ENCODE peak calls at places on chromosomes 13 and 19, in six cellular contexts. N is CD4-positive, CD25-positive, alpha-beta regulatory T cell; X is stomach; P is lung; I is aorta; M is heart left ventricle. Y is an unnamed sample.

GRCh38 chr19:55016017-55016416 is 22.0 kb downstream of the GP6 start:
- DNase-seq in N (no peak), X (no peak), P (no peak), I (no peak), M (no peak), Y (no peak)

GRCh38 chr19:33245948-33246728 is 20.5 kb upstream of the SLC7A10 start:
- DNase-seq in N (no peak), X (no peak), P (no peak), I (peak), M (no peak), Y (no peak)

GRCh38 chr19:2084993-2085720 is 11.0 kb downstream of the MOB3A start:
- DNase-seq in N (peak), X (peak), P (peak), I (peak), M (peak), Y (no peak)

GRCh38 chr19:30529876-30530275 is 157.7 kb downstream of the ZNF536 start:
- DNase-seq in N (no peak), X (no peak), P (no peak), I (no peak), M (no peak), Y (no peak)

GRCh38 chr13:100887729-100888151 is 213.1 kb upstream of the TMTC4 start:
- DNase-seq in N (no peak), X (no peak), P (no peak), I (no peak), M (no peak), Y (no peak)

GRCh38 chr13:36374063-36374462 is 27.9 kb upstream of the SPART start:
- DNase-seq in N (no peak), X (no peak), P (no peak), I (no peak), M (no peak), Y (no peak)

GRCh38 chr19:3006075-3006767 is 22.9 kb downstream of the TLE2 start:
- DNase-seq in N (no peak), X (no peak), P (no peak), I (no peak), M (no peak), Y (no peak)

GRCh38 chr13:40968416-40969000 is 50.6 kb downstream of the ELF1 start:
- DNase-seq in N (no peak), X (no peak), P (no peak), I (no peak), M (no peak), Y (no peak)

GRCh38 chr19:49145485-49146407 is 9.4 kb downstream of the HRC start:
- DNase-seq in N (peak), X (peak), P (peak), I (peak), M (peak), Y (peak)

GRCh38 chr13:50543767-50544166 is 299.7 kb downstream of the DLEU7 start:
- DNase-seq in N (no peak), X (no peak), P (no peak), I (peak), M (no peak), Y (peak)

DNA sequence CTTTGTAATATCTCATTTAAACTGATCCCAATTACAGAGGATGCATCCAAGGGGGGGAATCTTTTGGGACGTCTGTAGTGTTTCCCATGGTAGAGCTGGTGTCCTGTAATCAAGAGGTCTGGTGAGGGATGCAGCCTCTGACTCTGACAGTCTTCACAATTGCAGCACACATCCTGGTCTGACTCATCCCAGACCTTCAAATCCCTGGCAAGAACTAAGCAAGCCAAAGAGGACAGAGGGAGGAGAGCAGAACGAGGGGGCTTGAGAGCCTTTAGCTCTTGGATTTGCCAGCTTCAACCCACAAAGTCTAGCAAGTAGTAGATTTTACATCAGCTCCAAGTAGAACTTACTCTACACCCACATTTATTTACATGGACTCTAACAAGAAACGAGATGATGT is 17.3 kb upstream of the FCGBP start:
- DNase-seq in N (no peak), X (peak), P (no peak), I (no peak), M (no peak), Y (no peak)
- H3K4me3 ChIP-seq in N (peak), X (no peak), P (no peak), I (no peak), M (no peak), Y (no peak)

GRCh38 chr13:110396913-110397379 is 89.9 kb downstream of the COL4A2 start:
- DNase-seq in N (no peak), X (peak), P (peak), I (peak), M (peak), Y (no peak)
- H3K27ac ChIP-seq in N (no peak), X (peak), P (peak), I (no peak), M (peak), Y (no peak)

DNA sequence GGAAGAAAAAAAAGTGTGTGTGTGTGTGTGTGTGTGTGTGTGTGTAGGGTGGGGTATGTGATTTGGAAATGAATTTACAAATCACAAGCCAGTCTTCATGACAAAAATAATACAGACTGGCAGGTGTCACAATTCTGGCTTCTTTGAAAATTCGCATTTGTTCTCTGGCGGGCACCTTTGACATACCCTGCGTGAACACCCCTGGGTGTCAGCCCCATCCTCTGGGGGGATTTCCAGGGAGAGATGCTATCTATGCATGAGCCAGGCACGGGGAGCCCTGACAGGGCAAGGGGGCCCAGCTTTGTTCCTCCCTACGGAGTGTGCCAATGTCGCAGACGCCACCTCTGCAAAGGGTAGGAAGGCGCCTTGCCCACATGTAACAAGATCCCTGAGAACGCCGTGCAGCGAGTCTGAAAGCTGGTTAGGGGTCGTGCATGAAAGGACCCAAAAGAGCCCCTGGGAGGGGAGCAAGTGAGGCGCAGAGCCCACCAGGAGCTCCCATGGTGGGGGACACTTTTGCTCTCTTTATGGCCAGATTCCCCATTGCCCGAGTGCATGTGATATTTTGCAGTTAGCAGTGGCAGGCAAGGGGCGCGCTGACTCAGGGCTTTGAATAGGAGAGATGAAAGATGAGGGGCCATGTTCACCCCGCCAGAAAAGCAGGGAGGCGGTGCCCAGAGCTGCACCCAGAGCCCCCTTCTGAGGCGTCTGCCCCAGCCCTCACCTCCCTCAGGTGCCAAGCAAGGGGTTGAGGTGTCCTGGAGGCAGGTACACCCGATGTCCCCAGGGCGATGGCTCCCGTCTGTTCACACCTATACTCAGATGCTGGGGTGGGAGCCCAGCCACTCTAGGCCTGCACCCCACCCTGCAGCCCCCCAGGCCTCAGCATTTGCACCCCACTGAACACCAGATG is 45.3 kb downstream of the KLF2 start:
- DNase-seq in N (peak), X (no peak), P (no peak), I (peak), M (no peak), Y (no peak)
- H3K4me3 ChIP-seq in N (peak), X (no peak), P (no peak), I (no peak), M (no peak), Y (no peak)

GRCh38 chr13:75745387-75745786 is 109.3 kb downstream of the LMO7 start:
- DNase-seq in N (no peak), X (no peak), P (no peak), I (no peak), M (no peak), Y (no peak)

GRCh38 chr13:75751350-75751749 is 115.2 kb downstream of the LMO7 start:
- DNase-seq in N (no peak), X (no peak), P (no peak), I (no peak), M (no peak), Y (no peak)

GRCh38 chr13:75748874-75749273 is 112.7 kb downstream of the LMO7 start:
- DNase-seq in N (no peak), X (no peak), P (no peak), I (no peak), M (no peak), Y (no peak)

GRCh38 chr13:75752848-75753247 is 116.7 kb downstream of the LMO7 start:
- DNase-seq in N (no peak), X (no peak), P (no peak), I (no peak), M (no peak), Y (no peak)

GRCh38 chr13:75749407-75749806 is 113.3 kb downstream of the LMO7 start:
- DNase-seq in N (no peak), X (no peak), P (no peak), I (peak), M (no peak), Y (peak)
- H3K27ac ChIP-seq in N (no peak), X (no peak), P (no peak), I (peak), M (no peak), Y (no peak)

GRCh38 chr13:26050568-26051230 is 1.1 kb downstream of the SHISA2 start:
- DNase-seq in N (no peak), X (peak), P (peak), I (no peak), M (no peak), Y (peak)

GRCh38 chr13:26048745-26049144 is 3.1 kb downstream of the SHISA2 start:
- DNase-seq in N (no peak), X (no peak), P (no peak), I (no peak), M (no peak), Y (no peak)

GRCh38 chr13:26052136-26052736 is 420 bp upstream of the SHISA2 start:
- DNase-seq in N (no peak), X (no peak), P (peak), I (no peak), M (no peak), Y (peak)

GRCh38 chr13:26053418-26053980 is 1.7 kb upstream of the SHISA2 start:
- DNase-seq in N (no peak), X (no peak), P (no peak), I (no peak), M (no peak), Y (no peak)

DNA sequence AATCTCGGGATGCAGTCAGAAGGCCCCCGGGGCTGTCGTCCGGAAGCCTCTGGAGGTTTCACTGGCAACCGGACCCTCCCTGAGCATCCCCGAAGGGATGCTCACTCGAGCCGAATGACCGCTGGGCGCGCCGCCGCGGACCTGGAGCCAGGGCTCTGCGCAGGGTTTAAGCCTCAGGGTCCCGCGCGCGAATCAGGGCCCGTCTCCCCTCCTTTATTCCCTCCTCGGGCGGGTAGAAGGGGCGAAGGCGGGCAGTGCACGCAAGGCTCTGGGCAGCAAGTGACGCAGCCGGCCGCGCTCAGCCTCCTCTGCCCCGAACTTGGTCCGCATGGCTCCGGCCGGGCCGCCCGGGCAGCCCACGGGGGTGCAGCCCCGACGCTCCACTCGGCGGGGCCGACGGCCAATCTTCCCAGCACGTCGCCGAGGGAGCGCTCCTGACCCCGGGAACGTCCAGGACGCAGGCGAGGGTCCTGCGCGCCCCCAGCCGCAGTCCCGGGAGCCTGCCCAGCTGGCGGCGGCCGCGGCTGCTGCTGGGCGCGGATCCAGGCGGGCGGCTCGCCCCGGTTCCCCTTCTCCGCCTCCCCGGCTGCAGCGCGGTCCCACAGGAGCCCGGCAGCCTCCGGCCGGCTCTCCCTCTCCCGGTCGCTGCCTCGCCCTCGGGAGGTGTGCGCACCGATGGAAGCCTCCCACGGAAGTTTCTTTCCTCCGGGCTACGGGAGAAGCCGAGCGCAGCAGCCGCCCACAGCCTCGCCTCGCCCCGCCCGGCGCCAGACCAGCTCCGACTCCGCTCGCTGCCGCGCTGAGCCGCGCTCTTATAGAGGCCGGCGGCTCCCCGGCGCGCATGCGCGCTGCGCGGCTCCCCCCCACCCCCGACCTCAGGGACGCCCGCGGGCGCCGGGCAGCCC is at the start of gene SHISA2:
- DNase-seq in N (no peak), X (peak), P (no peak), I (peak), M (peak), Y (peak)
- H3K4me3 ChIP-seq in N (no peak), X (peak), P (peak), I (peak), M (peak), Y (peak)